ENCODE peak calls at places on chromosomes 5 and 9, in ten cellular contexts. L is cardiac muscle cell; S is frontal cortex; D is heart left ventricle; V is NCI-H748 treated with DMSO at 0.1 percent for 48 hours; J is stimulated activated CD4-positive, alpha-beta T cell treated with anti-CD3 and anti-CD28 coated beads, TNF-alpha, amount 100 ng/mL, for 24 hours; H is SK-N-DZ; T is T-helper 1 cell; F is GM12878; X is activated T-helper 9 cell treated with anti-CD3 and anti-CD28 coated beads, Interleukin-2, amount 50 U/mL, for 16 hours. B is an unnamed sample.

GRCh38 chr5:44332360-44332971 is 56.8 kb downstream of the FGF10 start:
- DNase-seq in X (no peak), J (no peak), S (no peak), V (peak), T (no peak), D (no peak), H (peak), F (no peak), L (peak), B (peak)

GRCh38 chr5:129094087-129094923 is at the start of gene ISOC1:
- DNase-seq in D (peak), S (peak), X (peak), T (peak), J (peak), H (peak), V (peak), L (peak), F (peak), B (peak)

GRCh38 chr9:27407966-27408365 is 111.0 kb upstream of the EQTN start:
- DNase-seq in S (no peak), F (no peak), H (no peak), T (no peak), X (no peak), V (no peak), L (no peak), D (no peak), J (no peak), B (no peak)

GRCh38 chr9:121026260-121026691 is 23.8 kb downstream of the C5 start:
- DNase-seq in D (no peak), F (no peak), H (no peak), T (no peak), V (no peak), L (no peak), S (no peak), X (no peak), J (no peak), B (no peak)

GRCh38 chr5:50702615-50703325 is 36.3 kb downstream of the PARP8 start:
- DNase-seq in J (no peak), H (no peak), V (no peak), L (no peak), D (no peak), T (no peak), X (no peak), F (no peak), S (no peak), B (no peak)

GRCh38 chr5:131525805-131526204 is 109.2 kb downstream of the RAPGEF6 start:
- DNase-seq in J (no peak), T (no peak), L (no peak), D (no peak), S (no peak), H (no peak), V (no peak), X (no peak), F (no peak), B (no peak)

GRCh38 chr9:93569775-93570174 is 6.6 kb upstream of the PHF2 start:
- DNase-seq in H (no peak), X (no peak), L (no peak), F (no peak), D (no peak), T (no peak), J (no peak), V (no peak), S (no peak), B (no peak)

GRCh38 chr5:150054569-150054968 is 31.8 kb downstream of the CSF1R start:
- DNase-seq in T (no peak), V (no peak), D (no peak), S (no peak), H (no peak), X (no peak), L (no peak), J (no peak), F (no peak), B (no peak)

GRCh38 chr5:76943006-76943405 is 9.8 kb upstream of the CRHBP start:
- DNase-seq in F (no peak), D (no peak), X (no peak), H (no peak), S (no peak), J (no peak), L (no peak), V (no peak), T (no peak), B (no peak)

GRCh38 chr5:178626484-178627258 is at the start of gene CLK4:
- DNase-seq in L (peak), H (peak), V (peak), S (peak), T (peak), J (peak), X (peak), D (peak), F (peak), B (peak)

GRCh38 chr9:127642047-127642740 is 30.1 kb downstream of the STXBP1 start:
- DNase-seq in V (no peak), S (no peak), D (no peak), F (no peak), J (no peak), X (no peak), H (no peak), T (no peak), L (no peak), B (no peak)

GRCh38 chr5:131209506-131210191 is 38.9 kb downstream of the LYRM7 start:
- DNase-seq in S (no peak), T (peak), J (peak), D (no peak), H (no peak), X (no peak), F (peak), L (no peak), V (no peak), B (peak)

GRCh38 chr5:181223041-181223728 is at the start of gene TRIM41:
- DNase-seq in D (peak), J (peak), T (peak), S (peak), L (peak), H (peak), V (no peak), F (peak), X (peak), B (peak)

GRCh38 chr9:131598121-131598520 is 52.8 kb downstream of the PRRT1B start:
- DNase-seq in T (no peak), L (no peak), F (no peak), S (no peak), V (no peak), H (no peak), J (no peak), X (no peak), D (peak), B (no peak)

GRCh38 chr9:117744856-117745389 is 40.7 kb downstream of the TLR4 start:
- DNase-seq in T (no peak), L (peak), X (no peak), H (no peak), D (peak), V (peak), S (no peak), J (no peak), F (no peak), B (peak)

GRCh38 chr9:136665111-136665703 is 2.5 kb downstream of the EGFL7 start:
- DNase-seq in T (no peak), L (peak), F (no peak), H (no peak), X (no peak), V (no peak), S (peak), D (no peak), J (peak), B (peak)

GRCh38 chr9:86714976-86715375 is 232.3 kb downstream of the GAS1 start:
- DNase-seq in H (no peak), F (no peak), D (no peak), X (no peak), L (no peak), V (no peak), J (no peak), T (no peak), S (no peak), B (no peak)

GRCh38 chr5:156515121-156515520 is 188.2 kb downstream of the SGCD start:
- DNase-seq in T (no peak), V (no peak), H (no peak), S (no peak), L (no peak), J (no peak), X (no peak), F (no peak), D (no peak), B (no peak)